ENCODE peak calls at places on chromosomes 6 and 20, in four cellular contexts. B is astrocyte, O is choroid plexus epithelial cell, X is cardiac muscle cell. F is an unnamed sample.

GRCh38 chr6:157891544-157892362 is 68.7 kb downstream of the SNX9 start:
- DNase-seq in X (peak), O (peak), B (peak), F (no peak)

GRCh38 chr6:151374024-151374423 is 17.3 kb downstream of the ZBTB2 start:
- DNase-seq in B (no peak), O (peak), X (peak), F (peak)

GRCh38 chr6:30719356-30719755 is 796 bp upstream of the TUBB start:
- DNase-seq in X (no peak), B (no peak), O (no peak), F (no peak)

GRCh38 chr6:17503051-17503450 is 97.1 kb upstream of the FAM8A1 start:
- DNase-seq in O (no peak), X (no peak), B (no peak), F (no peak)

GRCh38 chr6:15036690-15037245 is 209.1 kb upstream of the JARID2 start:
- DNase-seq in O (no peak), B (no peak), X (no peak), F (peak)

GRCh38 chr6:167698540-167698939 is 128.2 kb upstream of the AFDN start:
- DNase-seq in B (no peak), O (no peak), X (no peak), F (no peak)

GRCh38 chr6:4587171-4587570 is 189.0 kb upstream of the CDYL start:
- DNase-seq in X (peak), O (no peak), B (no peak), F (no peak)

GRCh38 chr6:88532241-88532860 is 366.2 kb upstream of the CNR1 start:
- DNase-seq in B (no peak), X (no peak), O (no peak), F (no peak)

GRCh38 chr20:45247860-45248259 is 6.5 kb downstream of the SLPI start:
- DNase-seq in X (no peak), B (no peak), O (no peak), F (no peak)

GRCh38 chr6:127483399-127484055 is 24.3 kb upstream of the KIAA0408 start:
- DNase-seq in O (no peak), B (no peak), X (no peak), F (no peak)

GRCh38 chr6:136677822-136678221 is 114.5 kb downstream of the MAP3K5 start:
- DNase-seq in O (no peak), X (no peak), B (no peak), F (peak)

GRCh38 chr20:5973172-5973571 is 22.7 kb downstream of the MCM8 start:
- DNase-seq in B (peak), X (peak), O (peak), F (no peak)

GRCh38 chr20:24365685-24366084 is 103.7 kb upstream of the SYNDIG1 start:
- DNase-seq in O (no peak), B (no peak), X (no peak), F (no peak)

GRCh38 chr6:33694401-33694931 is 17.0 kb downstream of the UQCC2 start:
- DNase-seq in O (peak), X (peak), B (peak), F (no peak)

GRCh38 chr6:169975286-169975685 is 223.9 kb downstream of the ERMARD start:
- DNase-seq in O (no peak), X (no peak), B (no peak), F (no peak)

GRCh38 chr6:13624871-13625288 is 9.7 kb downstream of the NOL7 start:
- DNase-seq in B (no peak), X (peak), O (peak), F (peak)

GRCh38 chr6:118905851-118906250 is 11.9 kb downstream of the ASF1A start:
- DNase-seq in B (no peak), X (no peak), O (no peak), F (no peak)

GRCh38 chr6:106643061-106643460 is 13.7 kb downstream of the QRSL1 start:
- DNase-seq in O (no peak), X (no peak), B (no peak), F (no peak)

GRCh38 chr6:105437236-105437635 is 34.4 kb upstream of the PREP start:
- DNase-seq in O (no peak), X (no peak), B (no peak), F (no peak)

GRCh38 chr20:50850721-50851286 is 55.9 kb downstream of the BCAS4 start:
- DNase-seq in X (peak), B (no peak), O (peak), F (no peak)

GRCh38 chr6:137736048-137736846 is 130.8 kb upstream of the TNFAIP3 start:
- DNase-seq in X (no peak), B (peak), O (no peak), F (no peak)

DNA sequence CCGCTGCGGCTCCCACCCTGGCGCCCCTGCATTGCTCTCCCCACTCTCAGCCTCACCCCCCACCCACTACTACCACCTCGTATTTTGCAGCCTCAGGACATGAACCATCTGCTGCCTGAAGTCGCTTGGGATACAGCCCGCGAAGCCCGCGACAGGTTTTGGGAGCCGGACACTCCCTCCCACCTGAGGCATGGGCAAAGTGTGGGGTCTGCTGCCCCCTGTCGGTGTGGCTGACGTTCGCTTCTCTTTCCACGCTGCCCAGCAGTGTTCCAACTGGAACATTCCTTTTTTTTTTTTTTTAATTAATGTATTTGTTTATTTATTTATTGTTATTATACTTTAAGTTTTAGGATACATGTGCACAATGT is 15.3 kb upstream of the LPA start:
- DNase-seq in O (no peak), X (no peak), B (no peak), F (no peak)
- TF ChIP-seq CTCF in O (no peak), X (peak), B (no peak), F (no peak)

DNA sequence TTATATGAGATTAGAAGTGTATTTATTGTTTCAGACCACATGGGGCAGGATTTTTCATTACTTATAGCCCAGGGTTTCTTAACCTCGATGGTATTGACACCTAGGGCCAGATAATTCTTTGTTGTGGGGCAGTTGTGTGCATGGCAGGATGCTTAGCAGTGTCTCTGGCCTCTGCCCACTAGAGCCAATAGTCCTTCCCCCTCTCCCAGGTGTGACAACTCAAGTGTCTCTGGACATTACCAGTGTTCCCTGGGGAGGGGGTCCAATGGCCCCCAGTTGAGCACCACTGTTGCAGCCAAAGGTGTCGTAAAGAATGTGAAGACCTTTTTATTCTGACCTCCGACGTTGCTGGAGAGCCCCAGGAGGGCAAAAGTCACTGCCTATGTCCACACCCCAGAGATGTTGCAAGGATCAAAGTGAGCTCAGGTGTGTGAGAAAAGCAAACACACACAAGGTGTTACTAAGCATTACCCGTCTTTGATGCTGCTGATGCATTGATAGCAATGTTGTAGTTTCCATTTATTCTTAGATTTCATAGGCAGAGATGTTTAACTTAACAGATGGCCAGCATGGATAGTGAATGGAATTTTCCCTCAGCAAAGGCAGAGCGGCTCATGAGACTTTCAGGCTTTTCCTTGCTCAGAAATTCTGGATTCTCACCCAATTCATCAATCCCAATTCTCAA is 22.2 kb downstream of the BANF2 start:
- DNase-seq in B (no peak), X (peak), O (peak), F (no peak)
- TF ChIP-seq CTCF in B (no peak), X (peak), O (peak), F (no peak)

GRCh38 chr6:162177733-162178132 is 549.8 kb downstream of the PRKN start:
- DNase-seq in X (peak), B (peak), O (peak), F (no peak)
- TF ChIP-seq CTCF in X (peak), B (peak), O (peak), F (no peak)

GRCh38 chr6:37525460-37526357 is 26.0 kb upstream of the CCDC167 start:
- DNase-seq in X (peak), O (peak), B (no peak), F (no peak)
- TF ChIP-seq CTCF in X (no peak), O (no peak), B (no peak), F (no peak)

GRCh38 chr6:143399176-143399575 is 51.3 kb downstream of the ADAT2 start:
- DNase-seq in X (peak), B (no peak), O (no peak), F (no peak)
- TF ChIP-seq CTCF in X (no peak), B (no peak), O (no peak), F (no peak)

DNA sequence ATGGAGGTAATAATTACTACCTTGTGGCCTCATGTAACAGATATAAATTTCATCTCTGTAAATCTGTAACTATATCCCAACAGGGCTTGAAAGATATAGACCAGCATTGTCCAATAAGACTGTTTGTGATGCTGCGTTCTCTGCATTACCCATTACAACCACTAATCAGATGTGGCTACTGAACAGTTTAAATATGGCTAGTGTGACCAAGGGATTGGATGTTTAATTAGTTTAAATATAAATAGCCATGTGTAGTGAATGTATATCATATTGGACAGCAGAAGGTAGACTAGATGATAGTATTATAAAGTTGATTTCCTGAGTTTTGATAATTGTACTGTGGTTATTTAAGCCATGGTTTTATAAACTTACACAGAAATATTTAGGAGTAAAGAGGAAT is 27.8 kb upstream of the JAG1 start:
- DNase-seq in B (no peak), O (no peak), X (no peak), F (no peak)
- TF ChIP-seq CTCF in B (no peak), O (peak), X (no peak), F (no peak)

F was measured in Calu3.